ENCODE peak calls at places on chromosome 13, in nine cellular contexts. One of them, this sample, is unnamed.

GRCh38 chr13:52899206-52899605 is 50.8 kb upstream of the PCDH8 start:
- DNase-seq in GM23338: no peak
- DNase-seq in PC-3: no peak
- DNase-seq in HCT116: no peak
- DNase-seq in SK-N-SH: no peak
- DNase-seq in neural progenitor cell: no peak
- DNase-seq in MM.1S: no peak
- DNase-seq in OCI-LY7: no peak
- DNase-seq in GM23248: no peak
- DNase-seq in this sample: no peak

GRCh38 chr13:82717249-82717648 is 1165.0 kb downstream of the SLITRK1 start:
- DNase-seq in GM23338: no peak
- DNase-seq in PC-3: peak; percentile 56
- DNase-seq in HCT116: no peak
- DNase-seq in SK-N-SH: no peak
- DNase-seq in neural progenitor cell: no peak
- DNase-seq in MM.1S: no peak
- DNase-seq in OCI-LY7: no peak
- DNase-seq in GM23248: peak; percentile 82
- DNase-seq in this sample: no peak

GRCh38 chr13:98986226-98986846 is 8.5 kb upstream of the DOCK9 start:
- DNase-seq in GM23338: no peak
- DNase-seq in PC-3: no peak
- DNase-seq in HCT116: no peak
- DNase-seq in SK-N-SH: no peak
- DNase-seq in neural progenitor cell: no peak
- DNase-seq in MM.1S: no peak
- DNase-seq in OCI-LY7: no peak
- DNase-seq in GM23248: no peak
- DNase-seq in this sample: peak; percentile 25

GRCh38 chr13:83878691-83879410 is 3.4 kb downstream of the SLITRK1 start:
- DNase-seq in GM23338: peak; percentile 67
- DNase-seq in PC-3: no peak
- DNase-seq in HCT116: no peak
- DNase-seq in SK-N-SH: no peak
- DNase-seq in neural progenitor cell: peak; percentile 86
- DNase-seq in MM.1S: no peak
- DNase-seq in OCI-LY7: no peak
- DNase-seq in GM23248: no peak
- DNase-seq in this sample: no peak

GRCh38 chr13:98013241-98013640 is 59.8 kb downstream of the IPO5 start:
- DNase-seq in GM23338: no peak
- DNase-seq in PC-3: no peak
- DNase-seq in HCT116: no peak
- DNase-seq in SK-N-SH: no peak
- DNase-seq in neural progenitor cell: no peak
- DNase-seq in MM.1S: no peak
- DNase-seq in OCI-LY7: no peak
- DNase-seq in GM23248: no peak
- DNase-seq in this sample: no peak

GRCh38 chr13:46343279-46343949 is 43.6 kb downstream of the RUBCNL start:
- DNase-seq in GM23338: peak; percentile 8
- DNase-seq in PC-3: no peak
- DNase-seq in HCT116: no peak
- DNase-seq in SK-N-SH: no peak
- DNase-seq in neural progenitor cell: no peak
- DNase-seq in MM.1S: no peak
- DNase-seq in OCI-LY7: no peak
- DNase-seq in GM23248: no peak
- DNase-seq in this sample: no peak

GRCh38 chr13:31595568-31595967 is 143.8 kb upstream of the RXFP2 start:
- DNase-seq in GM23338: no peak
- DNase-seq in PC-3: no peak
- DNase-seq in HCT116: no peak
- DNase-seq in SK-N-SH: no peak
- DNase-seq in neural progenitor cell: no peak
- DNase-seq in MM.1S: no peak
- DNase-seq in OCI-LY7: no peak
- DNase-seq in GM23248: peak; percentile 74
- DNase-seq in this sample: no peak

GRCh38 chr13:76019421-76020044 is 383.4 kb downstream of the LMO7 start:
- DNase-seq in GM23338: peak; percentile 88
- DNase-seq in PC-3: peak; percentile 88
- DNase-seq in HCT116: peak; percentile 28
- DNase-seq in SK-N-SH: peak; percentile 11
- DNase-seq in neural progenitor cell: peak; percentile 79
- DNase-seq in MM.1S: no peak
- DNase-seq in OCI-LY7: peak; percentile 4
- DNase-seq in GM23248: no peak
- DNase-seq in this sample: peak; percentile 44

GRCh38 chr13:61417171-61417570 is 1.5 kb upstream of the PCDH20 start:
- DNase-seq in GM23338: no peak
- DNase-seq in PC-3: no peak
- DNase-seq in HCT116: no peak
- DNase-seq in SK-N-SH: no peak
- DNase-seq in neural progenitor cell: no peak
- DNase-seq in MM.1S: no peak
- DNase-seq in OCI-LY7: no peak
- DNase-seq in GM23248: no peak
- DNase-seq in this sample: peak; percentile 16

GRCh38 chr13:28467034-28467433 is 27.9 kb downstream of the FLT1 start:
- DNase-seq in GM23338: no peak
- DNase-seq in PC-3: no peak
- DNase-seq in HCT116: no peak
- DNase-seq in SK-N-SH: no peak
- DNase-seq in neural progenitor cell: no peak
- DNase-seq in MM.1S: no peak
- DNase-seq in OCI-LY7: no peak
- DNase-seq in GM23248: no peak
- DNase-seq in this sample: no peak

DNA sequence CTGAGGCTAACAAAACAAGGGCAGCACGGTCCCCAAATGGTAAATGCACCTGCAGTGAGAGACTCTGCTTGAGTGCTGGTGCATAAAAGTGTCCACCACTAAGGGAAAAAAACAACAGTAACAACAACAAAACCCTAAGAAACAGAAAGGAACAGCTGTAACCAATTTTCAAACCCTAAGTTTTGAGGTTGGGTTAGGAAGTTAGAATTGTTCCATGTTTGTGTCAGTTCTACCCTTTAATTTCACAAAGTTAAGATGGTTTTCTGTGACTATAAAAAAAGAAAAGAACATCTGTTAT is 234.8 kb downstream of the PCDH9 start:
- DNase-seq in GM23338: no peak
- DNase-seq in PC-3: no peak
- DNase-seq in HCT116: no peak
- DNase-seq in SK-N-SH: no peak
- DNase-seq in neural progenitor cell: no peak
- DNase-seq in MM.1S: peak; percentile 84
- DNase-seq in OCI-LY7: peak; percentile 96
- DNase-seq in GM23248: no peak
- DNase-seq in this sample: no peak
- H3K4me3 ChIP-seq in GM23338: no peak overlapping the region
- H3K4me3 ChIP-seq in PC-3: no peak overlapping the region
- H3K4me3 ChIP-seq in HCT116: no peak overlapping the region
- H3K4me3 ChIP-seq in SK-N-SH: no peak overlapping the region
- H3K4me3 ChIP-seq in neural progenitor cell: no peak overlapping the region
- H3K4me3 ChIP-seq in MM.1S: peak overlapping the region; percentile 33
- H3K4me3 ChIP-seq in OCI-LY7: peak overlapping the region; percentile 49
- H3K4me3 ChIP-seq in GM23248: no peak overlapping the region
- H3K4me3 ChIP-seq in this sample: no peak overlapping the region

GRCh38 chr13:29886446-29886845 is 36.0 kb upstream of the UBL3 start:
- DNase-seq in GM23338: no peak
- DNase-seq in PC-3: no peak
- DNase-seq in HCT116: no peak
- DNase-seq in SK-N-SH: no peak
- DNase-seq in neural progenitor cell: no peak
- DNase-seq in MM.1S: no peak
- DNase-seq in OCI-LY7: no peak
- DNase-seq in GM23248: no peak
- DNase-seq in this sample: no peak
- TF ChIP-seq EZH2phosphoT487 in GM23338: no peak
- TF ChIP-seq EZH2phosphoT487 in PC-3: no peak
- TF ChIP-seq EZH2phosphoT487 in HCT116: no peak
- TF ChIP-seq EZH2phosphoT487 in SK-N-SH: no peak
- TF ChIP-seq EZH2phosphoT487 in neural progenitor cell: no peak
- TF ChIP-seq EZH2phosphoT487 in MM.1S: no peak
- TF ChIP-seq EZH2phosphoT487 in OCI-LY7: no peak
- TF ChIP-seq EZH2phosphoT487 in GM23248: no peak
- TF ChIP-seq EZH2phosphoT487 in this sample: no peak

GRCh38 chr13:110254751-110255553 is 52.0 kb downstream of the COL4A1 start:
- DNase-seq in GM23338: no peak
- DNase-seq in PC-3: no peak
- DNase-seq in HCT116: no peak
- DNase-seq in SK-N-SH: no peak
- DNase-seq in neural progenitor cell: no peak
- DNase-seq in MM.1S: no peak
- DNase-seq in OCI-LY7: no peak
- DNase-seq in GM23248: no peak
- DNase-seq in this sample: no peak
- H4K20me1 ChIP-seq in GM23338: no peaks in the 10 kb centered on the region
- H4K20me1 ChIP-seq in PC-3: no peaks in the 10 kb centered on the region
- H4K20me1 ChIP-seq in HCT116: no peaks in the 10 kb centered on the region
- H4K20me1 ChIP-seq in SK-N-SH: no peaks in the 10 kb centered on the region
- H4K20me1 ChIP-seq in neural progenitor cell: peaks cover 24% of the 10 kb centered on the region
- H4K20me1 ChIP-seq in MM.1S: no peaks in the 10 kb centered on the region
- H4K20me1 ChIP-seq in OCI-LY7: no peaks in the 10 kb centered on the region
- H4K20me1 ChIP-seq in GM23248: no peaks in the 10 kb centered on the region
- H4K20me1 ChIP-seq in this sample: no peaks in the 10 kb centered on the region

GRCh38 chr13:25172303-25172630 is 179 bp upstream of the AMER2 start:
- DNase-seq in GM23338: no peak
- DNase-seq in PC-3: no peak
- DNase-seq in HCT116: no peak
- DNase-seq in SK-N-SH: peak; percentile 25
- DNase-seq in neural progenitor cell: peak; percentile 33
- DNase-seq in MM.1S: no peak
- DNase-seq in OCI-LY7: no peak
- DNase-seq in GM23248: no peak
- DNase-seq in this sample: no peak

GRCh38 chr13:25169951-25170553 is 2.0 kb downstream of the AMER2 start:
- DNase-seq in GM23338: no peak
- DNase-seq in PC-3: no peak
- DNase-seq in HCT116: no peak
- DNase-seq in SK-N-SH: peak; percentile 22
- DNase-seq in neural progenitor cell: no peak
- DNase-seq in MM.1S: no peak
- DNase-seq in OCI-LY7: no peak
- DNase-seq in GM23248: no peak
- DNase-seq in this sample: no peak

GRCh38 chr13:25171170-25171516 is 945 bp downstream of the AMER2 start:
- DNase-seq in GM23338: no peak
- DNase-seq in PC-3: no peak
- DNase-seq in HCT116: no peak
- DNase-seq in SK-N-SH: no peak
- DNase-seq in neural progenitor cell: no peak
- DNase-seq in MM.1S: no peak
- DNase-seq in OCI-LY7: no peak
- DNase-seq in GM23248: peak; percentile 5
- DNase-seq in this sample: no peak

GRCh38 chr13:25170554-25171107 is 1.5 kb downstream of the AMER2 start:
- DNase-seq in GM23338: peak; percentile 56
- DNase-seq in PC-3: no peak
- DNase-seq in HCT116: no peak
- DNase-seq in SK-N-SH: peak; percentile 50
- DNase-seq in neural progenitor cell: peak; percentile 67
- DNase-seq in MM.1S: no peak
- DNase-seq in OCI-LY7: no peak
- DNase-seq in GM23248: peak; percentile 9
- DNase-seq in this sample: peak; percentile 27

DNA sequence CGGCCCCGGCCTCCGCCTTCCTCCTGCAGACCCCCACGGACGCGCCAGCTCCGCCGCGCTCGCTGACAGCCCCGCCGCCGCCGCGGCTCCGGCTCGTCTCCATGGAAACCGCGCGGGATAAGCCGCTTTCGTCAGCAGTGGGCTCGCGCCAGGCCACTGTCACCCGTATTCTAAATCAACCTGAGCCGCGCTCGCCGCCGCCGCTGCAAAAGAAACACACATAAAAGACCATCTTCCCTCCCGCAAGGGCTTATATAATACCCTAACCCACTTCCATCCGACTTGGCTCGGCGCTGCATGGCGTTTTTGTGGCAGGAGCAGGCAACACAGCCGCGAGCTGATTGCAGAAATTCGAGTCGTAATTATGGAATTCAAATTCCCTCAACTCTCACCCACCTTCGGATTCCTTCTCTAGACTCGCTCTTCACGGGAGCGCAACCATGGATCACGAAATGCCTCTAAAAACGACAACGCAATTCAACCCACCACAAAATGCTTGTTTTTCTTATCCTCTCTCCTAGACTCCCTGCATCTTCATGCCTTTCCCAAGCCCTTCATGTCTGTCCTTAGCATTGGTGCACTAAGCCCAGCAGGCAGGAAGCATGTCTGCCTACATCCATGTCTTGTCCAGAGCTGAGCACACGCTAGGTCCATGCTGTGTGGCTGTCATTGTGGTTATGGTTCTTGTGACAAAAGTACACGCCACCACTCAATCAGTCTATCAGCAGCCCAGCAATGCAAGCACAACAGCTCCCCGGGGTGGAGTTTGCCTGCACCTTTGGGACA is at the start of gene AMER2:
- DNase-seq in GM23338: peak; percentile 37
- DNase-seq in PC-3: no peak
- DNase-seq in HCT116: no peak
- DNase-seq in SK-N-SH: peak; percentile 75
- DNase-seq in neural progenitor cell: peak; percentile 86
- DNase-seq in MM.1S: no peak
- DNase-seq in OCI-LY7: no peak
- DNase-seq in GM23248: peak; percentile 49
- DNase-seq in this sample: peak; percentile 70
- H3K4me3 ChIP-seq in GM23338: peak within 1 kb of the TSS; percentile 75
- H3K4me3 ChIP-seq in PC-3: no peak within 1 kb of the TSS
- H3K4me3 ChIP-seq in HCT116: no peak within 1 kb of the TSS
- H3K4me3 ChIP-seq in SK-N-SH: peak within 1 kb of the TSS; percentile 30
- H3K4me3 ChIP-seq in neural progenitor cell: peak within 1 kb of the TSS; percentile 67
- H3K4me3 ChIP-seq in MM.1S: peak within 1 kb of the TSS; percentile 37
- H3K4me3 ChIP-seq in OCI-LY7: no peak within 1 kb of the TSS
- H3K4me3 ChIP-seq in GM23248: peak within 1 kb of the TSS; percentile 46
- H3K4me3 ChIP-seq in this sample: peak within 1 kb of the TSS; percentile 14

DNA sequence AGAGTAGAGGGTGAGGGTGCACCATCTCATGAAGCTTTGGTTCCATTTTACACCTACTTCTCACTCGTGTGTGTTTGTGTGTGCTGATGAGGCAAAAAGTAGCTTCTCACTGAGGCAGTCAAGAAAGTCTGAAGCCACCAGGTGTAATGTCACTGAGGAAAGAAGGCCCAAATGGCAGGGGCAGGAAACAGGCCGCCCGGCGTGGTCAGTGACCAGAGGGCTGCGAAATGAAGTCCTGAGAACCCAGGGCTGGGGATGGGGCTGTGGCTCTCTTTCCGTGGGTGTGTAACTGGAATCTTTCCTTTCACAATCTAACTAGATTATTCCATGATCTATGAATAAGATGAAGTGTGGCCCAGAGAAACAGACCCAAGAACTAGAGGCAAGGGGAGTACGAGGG is 25.5 kb upstream of the TFDP1 start:
- DNase-seq in GM23338: no peak
- DNase-seq in PC-3: no peak
- DNase-seq in HCT116: no peak
- DNase-seq in SK-N-SH: no peak
- DNase-seq in neural progenitor cell: no peak
- DNase-seq in MM.1S: no peak
- DNase-seq in OCI-LY7: no peak
- DNase-seq in GM23248: no peak
- DNase-seq in this sample: no peak
- TF ChIP-seq EZH2phosphoT487 in GM23338: no peak
- TF ChIP-seq EZH2phosphoT487 in PC-3: no peak
- TF ChIP-seq EZH2phosphoT487 in HCT116: no peak
- TF ChIP-seq EZH2phosphoT487 in SK-N-SH: no peak
- TF ChIP-seq EZH2phosphoT487 in neural progenitor cell: no peak
- TF ChIP-seq EZH2phosphoT487 in MM.1S: no peak
- TF ChIP-seq EZH2phosphoT487 in OCI-LY7: no peak
- TF ChIP-seq EZH2phosphoT487 in GM23248: no peak
- TF ChIP-seq EZH2phosphoT487 in this sample: no peak

GRCh38 chr13:49774376-49775005 is 18.0 kb downstream of the KPNA3 start:
- DNase-seq in GM23338: no peak
- DNase-seq in PC-3: no peak
- DNase-seq in HCT116: no peak
- DNase-seq in SK-N-SH: no peak
- DNase-seq in neural progenitor cell: no peak
- DNase-seq in MM.1S: no peak
- DNase-seq in OCI-LY7: no peak
- DNase-seq in GM23248: no peak
- DNase-seq in this sample: no peak
- H4K20me1 ChIP-seq in GM23338: peaks cover 35% of the 10 kb centered on the region
- H4K20me1 ChIP-seq in PC-3: no peaks in the 10 kb centered on the region
- H4K20me1 ChIP-seq in HCT116: peaks cover 22% of the 10 kb centered on the region
- H4K20me1 ChIP-seq in SK-N-SH: peaks cover 61% of the 10 kb centered on the region
- H4K20me1 ChIP-seq in neural progenitor cell: peaks cover 26% of the 10 kb centered on the region
- H4K20me1 ChIP-seq in MM.1S: no peaks in the 10 kb centered on the region
- H4K20me1 ChIP-seq in OCI-LY7: no peaks in the 10 kb centered on the region
- H4K20me1 ChIP-seq in GM23248: no peaks in the 10 kb centered on the region
- H4K20me1 ChIP-seq in this sample: peaks cover 55% of the 10 kb centered on the region

This sample was measured in hepatocyte.